ENCODE peak calls at places on chromosomes 2 and 18, in ten cellular contexts. D is GM04504, G is HFFc6, P is dermis blood vessel endothelial cell, L is AG04449, R is heart left ventricle, X is IMR-90, M is T-helper 17 cell, K is SHP77, U is AG20443. Y is an unnamed sample.

GRCh38 chr2:218026244-218026643 is 23.4 kb upstream of the TNS1 start:
- DNase-seq in G (no peak), X (no peak), P (no peak), L (no peak), M (no peak), R (no peak), U (no peak), K (no peak), D (no peak), Y (no peak)

GRCh38 chr2:239274391-239275001 is 126.3 kb downstream of the HDAC4 start:
- DNase-seq in M (no peak), L (no peak), X (peak), P (no peak), K (peak), U (peak), R (no peak), D (peak), G (peak), Y (peak)

GRCh38 chr2:109331864-109332848 is 203.2 kb downstream of the SH3RF3 start:
- DNase-seq in D (peak), U (peak), G (peak), X (peak), M (no peak), K (peak), R (peak), P (peak), L (no peak), Y (peak)

GRCh38 chr2:164014068-164014577 is 278.3 kb upstream of the FIGN start:
- DNase-seq in P (no peak), R (no peak), K (no peak), U (peak), X (no peak), M (no peak), D (no peak), G (no peak), L (no peak), Y (no peak)

GRCh38 chr2:120231974-120232635 is 8.9 kb upstream of the TMEM185B start:
- DNase-seq in X (peak), G (no peak), U (peak), K (no peak), M (peak), P (no peak), L (no peak), R (no peak), D (no peak), Y (no peak)

GRCh38 chr2:159939946-159940345 is 122.5 kb downstream of the PLA2R1 start:
- DNase-seq in P (peak), M (no peak), K (no peak), L (no peak), G (peak), R (no peak), X (peak), U (peak), D (no peak), Y (no peak)

GRCh38 chr2:193965263-193965662 is 1691.8 kb upstream of the SLC39A10 start:
- DNase-seq in D (no peak), M (no peak), R (no peak), P (no peak), U (no peak), L (no peak), K (no peak), G (no peak), X (no peak), Y (no peak)

GRCh38 chr2:83162421-83162820 is 1296.7 kb downstream of the SUCLG1 start:
- DNase-seq in D (no peak), U (no peak), P (no peak), G (no peak), L (no peak), R (no peak), M (no peak), K (no peak), X (no peak), Y (no peak)

GRCh38 chr2:232013701-232014353 is 52.3 kb downstream of the DIS3L2 start:
- DNase-seq in K (peak), X (peak), R (peak), P (no peak), D (peak), G (peak), U (peak), M (no peak), L (peak), Y (peak)

GRCh38 chr2:15337996-15338666 is 223.0 kb downstream of the NBAS start:
- DNase-seq in M (no peak), P (peak), U (no peak), X (no peak), D (no peak), G (no peak), K (no peak), L (no peak), R (no peak), Y (no peak)

GRCh38 chr2:176063958-176064357 is 19.8 kb downstream of the EVX2 start:
- DNase-seq in M (no peak), P (no peak), R (no peak), K (no peak), L (no peak), U (no peak), G (no peak), D (no peak), X (no peak), Y (no peak)

GRCh38 chr18:34993289-34993688 is 47.9 kb upstream of the MAPRE2 start:
- DNase-seq in X (no peak), P (no peak), R (no peak), L (no peak), U (no peak), G (no peak), K (no peak), M (no peak), D (no peak), Y (no peak)